ENCODE peak calls at places on chromosomes 3 and 15, in five cellular contexts. One of them, this sample, is unnamed.

GRCh38 chr15:99211926-99212325 is 37.5 kb downstream of the TTC23 start:
- DNase-seq in heart left ventricle: no peak
- DNase-seq in neural crest cell: no peak
- DNase-seq in HTR-8/SVneo: no peak
- DNase-seq in amniotic stem cell: no peak
- DNase-seq in this sample: no peak

GRCh38 chr15:90808517-90808939 is 59.9 kb upstream of the FURIN start:
- DNase-seq in heart left ventricle: no peak
- DNase-seq in neural crest cell: no peak
- DNase-seq in HTR-8/SVneo: no peak
- DNase-seq in amniotic stem cell: no peak
- DNase-seq in this sample: no peak

GRCh38 chr15:62874933-62875625 is 167.5 kb upstream of the TPM1 start:
- DNase-seq in heart left ventricle: no peak
- DNase-seq in neural crest cell: no peak
- DNase-seq in HTR-8/SVneo: no peak
- DNase-seq in amniotic stem cell: no peak
- DNase-seq in this sample: no peak

GRCh38 chr3:74067296-74067695 is 442.6 kb upstream of the PDZRN3 start:
- DNase-seq in heart left ventricle: no peak
- DNase-seq in neural crest cell: no peak
- DNase-seq in HTR-8/SVneo: no peak
- DNase-seq in amniotic stem cell: no peak
- DNase-seq in this sample: no peak

GRCh38 chr3:8775602-8776001 is 6.2 kb upstream of the OXTR start:
- DNase-seq in heart left ventricle: no peak
- DNase-seq in neural crest cell: no peak
- DNase-seq in HTR-8/SVneo: no peak
- DNase-seq in amniotic stem cell: no peak
- DNase-seq in this sample: no peak

GRCh38 chr3:10968390-10968789 is 24.2 kb upstream of the SLC6A1 start:
- DNase-seq in heart left ventricle: no peak
- DNase-seq in neural crest cell: no peak
- DNase-seq in HTR-8/SVneo: no peak
- DNase-seq in amniotic stem cell: no peak
- DNase-seq in this sample: peak; percentile 92

GRCh38 chr15:33068531-33068990 is 126.0 kb downstream of the FMN1 start:
- DNase-seq in heart left ventricle: peak; percentile 46
- DNase-seq in neural crest cell: no peak
- DNase-seq in HTR-8/SVneo: no peak
- DNase-seq in amniotic stem cell: no peak
- DNase-seq in this sample: peak; percentile 82

GRCh38 chr15:73841756-73842590 is 31.4 kb upstream of the TBC1D21 start:
- DNase-seq in heart left ventricle: no peak
- DNase-seq in neural crest cell: no peak
- DNase-seq in HTR-8/SVneo: no peak
- DNase-seq in amniotic stem cell: no peak
- DNase-seq in this sample: no peak

GRCh38 chr15:89457086-89457485 is 39.3 kb downstream of the RHCG start:
- DNase-seq in heart left ventricle: no peak
- DNase-seq in neural crest cell: no peak
- DNase-seq in HTR-8/SVneo: peak; percentile 29
- DNase-seq in amniotic stem cell: no peak
- DNase-seq in this sample: peak; percentile 32